ENCODE peak calls at places on chromosomes 13 and 19, in ten cellular contexts. G is astrocyte; F is GM12865; P is psoas muscle; Q is AG04449; B is dermis blood vessel endothelial cell; Z is activated CD4-positive, CD25-positive, alpha-beta regulatory T cell treated with anti-CD3 and anti-CD28 coated beads, Interleukin-2, amount 50 U/mL, for 72 hours; H is NCI-H226; T is GM23338; V is choroid plexus epithelial cell. D is an unnamed sample.

GRCh38 chr13:39119422-39119821 is 81.2 kb downstream of the NHLRC3 start:
- DNase-seq in G (no peak), F (no peak), P (no peak), Q (no peak), B (no peak), Z (no peak), H (no peak), T (no peak), V (no peak), D (no peak)

GRCh38 chr13:35283856-35284255 is 192.6 kb downstream of the MAB21L1 start:
- DNase-seq in G (peak; percentile 8), F (peak; percentile 18), P (no peak), Q (no peak), B (no peak), Z (no peak), H (no peak), T (no peak), V (peak; percentile 45), D (no peak)

GRCh38 chr19:1811472-1811894 is 593 bp downstream of the ATP8B3 start:
- DNase-seq in G (peak; percentile 34), F (no peak), P (peak; percentile 76), Q (no peak), B (peak; percentile 58), Z (peak; percentile 57), H (peak; percentile 49), T (no peak), V (peak; percentile 11), D (no peak)

GRCh38 chr19:53183146-53183545 is 10.0 kb downstream of the ZNF665 start:
- DNase-seq in G (peak; percentile 86), F (no peak), P (no peak), Q (no peak), B (no peak), Z (no peak), H (no peak), T (no peak), V (peak; percentile 78), D (no peak)

GRCh38 chr19:29672933-29673336 is 7.7 kb downstream of the PLEKHF1 start:
- DNase-seq in G (no peak), F (peak; percentile 86), P (no peak), Q (no peak), B (no peak), Z (peak; percentile 74), H (no peak), T (no peak), V (no peak), D (no peak)

GRCh38 chr13:98440390-98441055 is 136.4 kb downstream of the STK24 start:
- DNase-seq in G (no peak), F (no peak), P (no peak), Q (no peak), B (no peak), Z (no peak), H (no peak), T (no peak), V (no peak), D (no peak)

GRCh38 chr13:108288741-108289140 is 19.2 kb downstream of the TNFSF13B start:
- DNase-seq in G (no peak), F (no peak), P (no peak), Q (no peak), B (no peak), Z (no peak), H (no peak), T (peak; percentile 5), V (no peak), D (no peak)

GRCh38 chr19:6076675-6077463 is 33.4 kb downstream of the RFX2 start:
- DNase-seq in G (peak; percentile 92), F (no peak), P (peak; percentile 41), Q (peak; percentile 85), B (no peak), Z (no peak), H (peak; percentile 88), T (no peak), V (peak; percentile 86), D (no peak)

GRCh38 chr19:49057636-49058234 is at the start of gene CGB7:
- DNase-seq in G (peak; percentile 35), F (no peak), P (peak; percentile 76), Q (no peak), B (peak; percentile 54), Z (peak; percentile 40), H (peak; percentile 67), T (peak; percentile 91), V (peak; percentile 53), D (no peak)

GRCh38 chr19:42496551-42497133 is 31.6 kb downstream of the CEACAM1 start:
- DNase-seq in G (no peak), F (peak; percentile 70), P (no peak), Q (no peak), B (no peak), Z (no peak), H (no peak), T (no peak), V (no peak), D (no peak)

GRCh38 chr13:48437381-48437780 is 24.5 kb upstream of the LPAR6 start:
- DNase-seq in G (peak; percentile 62), F (no peak), P (peak; percentile 56), Q (no peak), B (peak; percentile 79), Z (no peak), H (no peak), T (no peak), V (peak; percentile 88), D (peak; percentile 58)